ENCODE peak calls at places on chromosomes 4 and X, in seven cellular contexts. D is C1 segment of cervical spinal cord; H is SW480; L is sciatic nerve; S is NK-92 treated with Interleukin-12 subunit alpha and Interleukin-12 subunit beta, amount 100 ng/mL, for 24 hours; K is lower leg skin; I is AG04449. T is an unnamed sample.

GRCh38 chr4:108180513-108180912 is 11.8 kb upstream of the LEF1 start:
- DNase-seq in I (no peak), H (no peak), K (no peak), S (no peak), D (no peak), L (no peak), T (no peak)

GRCh38 chr4:37542749-37543148 is 143.4 kb downstream of the RELL1 start:
- DNase-seq in I (no peak), H (no peak), D (no peak), S (no peak), L (no peak), K (no peak), T (no peak)

GRCh38 chr4:53015681-53016080 is 153.6 kb downstream of the RASL11B start:
- DNase-seq in K (no peak), L (peak), D (no peak), I (no peak), H (peak), S (no peak), T (peak)

GRCh38 chr4:150209140-150209829 is 131.0 kb downstream of the DCLK2 start:
- DNase-seq in K (no peak), S (peak), D (no peak), L (peak), I (no peak), H (peak), T (peak)

GRCh38 chr4:91243132-91243531 is 1060.6 kb upstream of the GRID2 start:
- DNase-seq in L (no peak), D (peak), H (no peak), S (no peak), K (no peak), I (no peak), T (no peak)

GRCh38 chr4:124738994-124739393 is 26.5 kb upstream of the ANKRD50 start:
- DNase-seq in L (no peak), K (no peak), H (no peak), S (no peak), I (no peak), D (no peak), T (no peak)

GRCh38 chr4:142372570-142373300 is 473.4 kb downstream of the INPP4B start:
- DNase-seq in H (no peak), K (no peak), S (no peak), I (no peak), L (no peak), D (no peak), T (no peak)

GRCh38 chrX:46642145-46642544 is 68.6 kb downstream of the CHST7 start:
- DNase-seq in D (no peak), L (no peak), I (no peak), S (no peak), H (peak), K (no peak), T (peak)

GRCh38 chr4:114087596-114088230 is 108.3 kb upstream of the ARSJ start:
- DNase-seq in L (no peak), K (no peak), H (no peak), I (peak), S (no peak), D (no peak), T (no peak)

GRCh38 chr4:3300198-3300671 is 7.4 kb downstream of the RGS12 start:
- DNase-seq in L (peak), D (no peak), I (no peak), H (no peak), K (peak), S (no peak), T (no peak)

T was measured in NCI-H82.